ENCODE peak calls at places on chromosomes 2 and 18, in eight cellular contexts. A, N, P, F, M, O, B and S are unnamed samples.

GRCh38 chr2:240818543-240819403 is 1.2 kb downstream of the KIF1A start:
- DNase-seq in B (peak; percentile 77), M (peak; percentile 43), F (no peak), N (no peak), O (no peak), P (peak; percentile 65), A (no peak), S (no peak)

GRCh38 chr18:47775961-47776360 is 154.5 kb downstream of the SMAD2 start:
- DNase-seq in M (no peak), O (no peak), P (no peak), A (no peak), B (no peak), F (no peak), N (no peak), S (no peak)

GRCh38 chr2:116416988-116417387 is 1397.5 kb upstream of the DDX18 start:
- DNase-seq in O (no peak), B (no peak), P (no peak), N (no peak), F (no peak), A (no peak), M (no peak), S (no peak)

GRCh38 chr2:654896-655295 is 22.3 kb downstream of the TMEM18 start:
- DNase-seq in N (no peak), B (no peak), P (no peak), A (no peak), M (no peak), O (no peak), F (no peak), S (no peak)

GRCh38 chr18:10928971-10929373 is 220.4 kb downstream of the PIEZO2 start:
- DNase-seq in B (no peak), P (no peak), O (no peak), A (no peak), F (no peak), N (peak; percentile 86), M (no peak), S (no peak)

GRCh38 chr2:42099431-42100173 is 51.8 kb downstream of the PKDCC start:
- DNase-seq in A (no peak), N (no peak), M (no peak), B (no peak), P (no peak), O (no peak), F (no peak), S (no peak)

GRCh38 chr2:191001624-191002023 is 12.3 kb downstream of the STAT1 start:
- DNase-seq in N (no peak), F (no peak), M (no peak), O (no peak), A (no peak), B (no peak), P (no peak), S (no peak)

GRCh38 chr2:218814540-218815243 is 16.9 kb downstream of the PRKAG3 start:
- DNase-seq in M (no peak), B (no peak), P (no peak), O (no peak), F (no peak), N (no peak), A (no peak), S (no peak)

GRCh38 chr2:195531754-195532153 is 125.3 kb upstream of the SLC39A10 start:
- DNase-seq in A (no peak), N (peak; percentile 74), P (no peak), M (no peak), B (no peak), F (no peak), O (no peak), S (no peak)

GRCh38 chr2:174971868-174972781 is 33.1 kb downstream of the CHN1 start:
- DNase-seq in F (no peak), P (no peak), A (no peak), B (no peak), N (peak; percentile 79), O (no peak), M (no peak), S (no peak)

GRCh38 chr2:207153266-207153990 is 12.3 kb downstream of the KLF7 start:
- DNase-seq in M (no peak), P (no peak), B (no peak), F (no peak), O (no peak), A (no peak), N (peak; percentile 29), S (no peak)

GRCh38 chr18:59056706-59057492 is 82.8 kb upstream of the SEC11C start:
- DNase-seq in M (peak; percentile 26), F (no peak), B (peak; percentile 24), O (peak; percentile 80), N (peak; percentile 69), P (peak; percentile 85), A (no peak), S (peak; percentile 7)

GRCh38 chr2:132478669-132479068 is 62.1 kb downstream of the GPR39 start:
- DNase-seq in F (no peak), O (no peak), N (no peak), M (peak; percentile 27), A (no peak), P (no peak), B (no peak), S (no peak)

GRCh38 chr2:45166229-45166890 is 157.1 kb upstream of the SIX2 start:
- DNase-seq in A (no peak), N (no peak), M (no peak), P (no peak), B (no peak), O (no peak), F (no peak), S (no peak)

GRCh38 chr2:158772306-158773078 is 22.6 kb upstream of the DAPL1 start:
- DNase-seq in A (no peak), N (no peak), O (no peak), F (no peak), B (no peak), M (no peak), P (peak; percentile 69), S (no peak)

GRCh38 chr18:46519870-46520269 is 137.2 kb downstream of the LOXHD1 start:
- DNase-seq in P (no peak), F (no peak), N (no peak), A (no peak), O (no peak), M (no peak), B (no peak), S (no peak)

GRCh38 chr18:48777026-48777736 is 173.6 kb downstream of the SMAD7 start:
- DNase-seq in M (peak; percentile 55), N (peak; percentile 45), O (no peak), A (peak; percentile 54), P (peak; percentile 76), F (no peak), B (peak; percentile 18), S (peak; percentile 58)

GRCh38 chr2:151757861-151758260 is 23.6 kb upstream of the NEB start:
- DNase-seq in F (no peak), O (no peak), N (no peak), P (no peak), B (no peak), A (no peak), M (peak; percentile 26), S (no peak)

GRCh38 chr18:6719914-6720692 is 9.4 kb upstream of the ARHGAP28 start:
- DNase-seq in P (no peak), A (no peak), M (no peak), B (no peak), F (no peak), O (no peak), N (no peak), S (no peak)

GRCh38 chr2:47803770-47804169 is 20.8 kb downstream of the MSH6 start:
- DNase-seq in A (no peak), B (no peak), N (no peak), P (no peak), M (no peak), O (no peak), F (no peak), S (no peak)

GRCh38 chr2:205731521-205731965 is 49.2 kb downstream of the NRP2 start:
- DNase-seq in N (peak; percentile 92), A (no peak), O (no peak), B (no peak), P (no peak), M (no peak), F (no peak), S (no peak)

GRCh38 chr18:23238152-23238531 is 102.9 kb downstream of the CABLES1 start:
- DNase-seq in P (no peak), O (no peak), M (no peak), A (no peak), F (no peak), B (no peak), N (peak; percentile 85), S (no peak)

GRCh38 chr2:84782717-84783442 is 98.0 kb downstream of the TRABD2A start:
- DNase-seq in N (no peak), B (no peak), A (peak; percentile 27), P (no peak), F (no peak), O (no peak), M (no peak), S (peak; percentile 18)

GRCh38 chr2:25323042-25323514 is 18.6 kb downstream of the DNMT3A start:
- DNase-seq in P (no peak), B (no peak), M (no peak), O (no peak), F (no peak), N (no peak), A (peak; percentile 63), S (peak; percentile 64)

GRCh38 chr2:53829669-53830290 is 30.0 kb downstream of the GPR75 start:
- DNase-seq in B (peak; percentile 56), M (no peak), F (no peak), O (no peak), N (no peak), P (no peak), A (no peak), S (no peak)